ENCODE peak calls at places on chromosomes 16 and 17, in seven cellular contexts. F, M, Q, A, S, P and E are unnamed samples.

GRCh38 chr17:48392836-48393235 is 37.2 kb downstream of the SKAP1 start:
- DNase-seq in P (no peak), S (no peak), M (no peak), A (no peak), F (no peak), Q (no peak), E (no peak)

GRCh38 chr17:7916799-7917198 is 710 bp upstream of the RNF227 start:
- DNase-seq in Q (no peak), P (no peak), A (no peak), M (no peak), F (no peak), S (no peak), E (no peak)

GRCh38 chr16:8572919-8573724 is 17.2 kb downstream of the TMEM114 start:
- DNase-seq in M (peak), S (no peak), A (no peak), P (no peak), Q (peak), F (no peak), E (no peak)

GRCh38 chr17:6509295-6509771 is 47.0 kb downstream of the PITPNM3 start:
- DNase-seq in M (peak), P (no peak), S (no peak), Q (no peak), A (peak), F (no peak), E (peak)

GRCh38 chr16:69187891-69188451 is 1.0 kb downstream of the SNTB2 start:
- DNase-seq in Q (peak), P (peak), A (no peak), F (peak), M (peak), S (peak), E (no peak)

GRCh38 chr17:12620200-12620720 is 45.4 kb upstream of the MYOCD start:
- DNase-seq in F (no peak), Q (no peak), S (no peak), A (peak), M (no peak), P (no peak), E (no peak)

GRCh38 chr16:85476389-85476788 is 136.7 kb upstream of the GSE1 start:
- DNase-seq in Q (no peak), S (no peak), F (no peak), A (no peak), M (no peak), P (no peak), E (no peak)

GRCh38 chr17:33002245-33002644 is 10.6 kb downstream of the SPACA3 start:
- DNase-seq in M (no peak), P (no peak), Q (no peak), F (no peak), S (no peak), A (no peak), E (no peak)

GRCh38 chr16:2238396-2239230 is 2.4 kb downstream of the DNASE1L2 start:
- DNase-seq in A (no peak), M (peak), S (peak), P (no peak), F (no peak), Q (no peak), E (no peak)